ENCODE peak calls at places on chromosomes 11 and 22, in six cellular contexts. S, H, P, C, G and W are unnamed samples.

GRCh38 chr11:84437129-84438123 is 1151.3 kb upstream of the CCDC90B start:
- DNase-seq in H (no peak), G (peak), C (peak), S (peak), P (peak), W (peak)

GRCh38 chr11:68311155-68312116 is 955 bp upstream of the LRP5 start:
- DNase-seq in S (no peak), C (no peak), H (no peak), P (peak), G (no peak), W (no peak)

GRCh38 chr22:46201059-46201757 is 48.9 kb downstream of the CDPF1 start:
- DNase-seq in S (no peak), C (no peak), G (no peak), H (no peak), P (no peak), W (no peak)

GRCh38 chr11:68211546-68211945 is 1.6 kb downstream of the KMT5B start:
- DNase-seq in P (no peak), G (no peak), S (no peak), C (no peak), H (no peak), W (no peak)

GRCh38 chr22:27032121-27032761 is 374.9 kb downstream of the MIAT start:
- DNase-seq in S (peak), P (no peak), G (peak), H (no peak), C (no peak), W (peak)

GRCh38 chr11:66417000-66417399 is 3.8 kb upstream of the NPAS4 start:
- DNase-seq in H (no peak), G (no peak), P (no peak), C (no peak), S (no peak), W (peak)

GRCh38 chr11:28815110-28815509 is 706.9 kb downstream of the METTL15 start:
- DNase-seq in C (no peak), S (no peak), G (no peak), H (no peak), P (no peak), W (no peak)

GRCh38 chr11:114236829-114237228 is 59.4 kb upstream of the NNMT start:
- DNase-seq in C (no peak), S (no peak), G (no peak), H (no peak), P (no peak), W (no peak)

GRCh38 chr22:22666307-22667091 is 22.1 kb downstream of the GGTLC2 start:
- DNase-seq in H (no peak), S (no peak), C (peak), P (no peak), G (no peak), W (no peak)

GRCh38 chr11:16815047-16815767 is 76.8 kb downstream of the C11orf58 start:
- DNase-seq in P (peak), C (peak), G (peak), H (peak), S (peak), W (no peak)
- H3K27ac ChIP-seq in P (peak), C (peak), G (no peak), H (no peak), S (no peak), W (no peak)

GRCh38 chr22:36734171-36735058 is 30.9 kb upstream of the CACNG2 start:
- DNase-seq in P (peak), S (no peak), H (no peak), G (no peak), C (no peak), W (peak)
- H3K27ac ChIP-seq in P (no peak), S (no peak), H (no peak), G (no peak), C (no peak), W (no peak)

GRCh38 chr11:76095891-76096290 is 110.4 kb downstream of the WNT11 start:
- DNase-seq in C (no peak), P (no peak), S (no peak), H (no peak), G (no peak), W (no peak)

GRCh38 chr11:76094729-76095128 is 111.6 kb downstream of the WNT11 start:
- DNase-seq in H (no peak), S (no peak), C (no peak), P (no peak), G (no peak), W (no peak)

GRCh38 chr11:76090821-76091220 is 115.5 kb downstream of the WNT11 start:
- DNase-seq in S (no peak), G (no peak), P (no peak), C (no peak), H (no peak), W (no peak)

GRCh38 chr11:76096552-76096951 is 109.8 kb downstream of the WNT11 start:
- DNase-seq in G (no peak), H (no peak), P (no peak), C (no peak), S (no peak), W (no peak)
- H3K27ac ChIP-seq in G (no peak), H (no peak), P (no peak), C (no peak), S (no peak), W (no peak)

GRCh38 chr11:75524576-75525432 is 937 bp downstream of the GDPD5 start:
- DNase-seq in C (no peak), P (no peak), S (no peak), H (no peak), G (no peak), W (no peak)
- H3K27ac ChIP-seq in C (peak), P (no peak), S (no peak), H (no peak), G (no peak), W (no peak)

DNA sequence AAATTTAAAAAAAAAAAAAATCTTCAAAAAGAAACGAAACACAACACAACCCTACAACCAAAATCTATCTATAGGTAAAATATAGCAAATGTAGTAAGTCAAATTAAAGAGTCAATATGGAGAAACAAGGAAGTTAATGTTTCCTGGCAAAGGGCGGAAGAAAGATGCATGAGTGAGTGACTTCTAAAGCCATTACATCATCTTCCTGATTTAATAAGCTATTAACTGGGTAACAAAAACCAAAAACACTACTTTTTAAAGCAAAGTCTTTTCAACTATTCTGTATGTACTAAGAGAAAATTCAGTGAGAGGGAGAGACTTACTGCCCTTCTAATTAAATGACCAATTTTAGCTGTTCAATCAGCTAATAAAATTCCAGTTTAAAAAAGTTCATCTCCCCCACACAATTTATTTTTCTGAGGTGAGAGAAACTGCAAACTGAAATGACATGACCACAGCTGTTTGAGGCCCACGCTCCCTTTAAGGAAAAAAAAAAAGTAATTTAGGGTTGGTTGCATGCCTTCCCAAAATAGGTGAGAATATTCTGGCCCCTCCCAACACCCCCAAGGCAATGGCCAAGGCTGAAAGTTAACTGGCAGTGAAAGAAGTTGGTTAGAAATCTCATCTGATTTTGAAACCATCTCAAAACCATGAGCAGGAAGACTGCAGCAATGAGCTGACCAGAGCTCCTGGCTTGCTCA is 5.9 kb downstream of the SF1 start:
- DNase-seq in S (no peak), H (no peak), P (no peak), C (no peak), G (no peak), W (no peak)
- H3K27ac ChIP-seq in S (no peak), H (no peak), P (peak), C (peak), G (no peak), W (no peak)

GRCh38 chr11:1530686-1531256 is 41.3 kb downstream of the DUSP8 start:
- DNase-seq in C (no peak), G (peak), P (no peak), H (no peak), S (no peak), W (no peak)
- H3K27ac ChIP-seq in C (no peak), G (peak), P (no peak), H (peak), S (no peak), W (peak)

GRCh38 chr11:119890466-119890865 is 161.5 kb upstream of the NECTIN1 start:
- DNase-seq in P (peak), G (no peak), S (no peak), H (no peak), C (no peak), W (no peak)
- H3K27ac ChIP-seq in P (no peak), G (peak), S (peak), H (peak), C (no peak), W (peak)

DNA sequence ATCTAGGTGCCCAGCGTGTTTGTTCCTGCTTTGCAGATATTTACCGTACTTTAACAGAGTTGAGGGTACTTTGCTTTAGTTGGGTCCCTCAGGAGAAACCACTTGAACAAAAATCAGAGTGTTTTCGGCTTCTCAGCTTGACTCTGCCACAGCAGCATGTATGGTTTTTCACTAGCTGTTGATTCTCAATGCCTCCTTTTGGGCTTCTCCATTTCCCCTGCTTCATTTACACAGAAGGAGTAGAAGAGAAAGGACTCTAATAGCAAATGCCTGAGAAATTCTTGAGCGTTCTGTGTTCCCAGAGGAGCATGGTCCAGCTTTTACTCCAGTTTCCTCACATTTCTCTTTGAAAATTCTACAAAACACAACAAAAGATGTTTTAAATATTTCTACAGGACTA is 252.1 kb upstream of the CCDC179 start:
- DNase-seq in S (no peak), G (no peak), P (no peak), H (no peak), C (no peak), W (no peak)
- H3K27ac ChIP-seq in S (no peak), G (no peak), P (no peak), H (no peak), C (no peak), W (no peak)